ENCODE peak calls at places on chromosome 18, in four cellular contexts. I, P, E and K are unnamed samples.

GRCh38 chr18:56298935-56299334 is 339.5 kb downstream of the TXNL1 start:
- DNase-seq in I (no peak), P (no peak), E (no peak), K (no peak)

GRCh38 chr18:77167276-77167675 is 34.7 kb upstream of the MBP start:
- DNase-seq in I (no peak), P (no peak), E (no peak), K (no peak)

GRCh38 chr18:74459877-74460276 is 2.8 kb upstream of the DIPK1C start:
- DNase-seq in I (no peak), P (no peak), E (no peak), K (no peak)

GRCh38 chr18:7812431-7813063 is 245.4 kb downstream of the PTPRM start:
- DNase-seq in I (no peak), P (no peak), E (no peak), K (no peak)

GRCh38 chr18:12455511-12455910 is 47.8 kb downstream of the PRELID3A start:
- DNase-seq in I (no peak), P (no peak), E (no peak), K (no peak)

GRCh38 chr18:73840319-73841065 is 307.1 kb downstream of the FBXO15 start:
- DNase-seq in I (no peak), P (no peak), E (no peak), K (no peak)

GRCh38 chr18:64405161-64405560 is 256.3 kb upstream of the LINC00305 start:
- DNase-seq in I (no peak), P (no peak), E (no peak), K (no peak)

GRCh38 chr18:34947711-34948125 is 93.5 kb upstream of the MAPRE2 start:
- DNase-seq in I (no peak), P (no peak), E (no peak), K (no peak)

GRCh38 chr18:32095156-32095555 is 3.5 kb downstream of the RNF138 start:
- DNase-seq in I (no peak), P (no peak), E (no peak), K (no peak)

GRCh38 chr18:45026162-45026561 is 345.5 kb downstream of the SETBP1 start:
- DNase-seq in I (no peak), P (no peak), E (no peak), K (no peak)

GRCh38 chr18:3906072-3906471 is 456.1 kb downstream of the TGIF1 start:
- DNase-seq in I (no peak), P (no peak), E (no peak), K (no peak)

GRCh38 chr18:3966985-3967856 is 487.9 kb downstream of the DLGAP1 start:
- DNase-seq in I (no peak), P (no peak), E (no peak), K (no peak)

GRCh38 chr18:67733094-67733493 is 216.6 kb upstream of the DSEL start:
- DNase-seq in I (no peak), P (no peak), E (no peak), K (no peak)

GRCh38 chr18:32373995-32374394 is 96.7 kb downstream of the GAREM1 start:
- DNase-seq in I (no peak), P (no peak), E (no peak), K (peak; percentile 80)

GRCh38 chr18:69958422-69958821 is 10.7 kb upstream of the CD226 start:
- DNase-seq in I (no peak), P (no peak), E (no peak), K (no peak)

GRCh38 chr18:36181386-36181785 is 5.9 kb upstream of the MOCOS start:
- DNase-seq in I (no peak), P (no peak), E (no peak), K (no peak)

GRCh38 chr18:3791258-3791657 is 341.3 kb downstream of the TGIF1 start:
- DNase-seq in I (no peak), P (no peak), E (no peak), K (no peak)

GRCh38 chr18:75477913-75478312 is 50.4 kb upstream of the SMIM21 start:
- DNase-seq in I (no peak), P (no peak), E (no peak), K (no peak)

GRCh38 chr18:56252456-56252855 is 385.9 kb downstream of the TXNL1 start:
- DNase-seq in I (no peak), P (no peak), E (no peak), K (no peak)

GRCh38 chr18:53422896-53423295 is 801.6 kb downstream of the MBD2 start:
- DNase-seq in I (no peak), P (no peak), E (no peak), K (no peak)

GRCh38 chr18:9848170-9848854 is 37.5 kb upstream of the TXNDC2 start:
- DNase-seq in I (no peak), P (no peak), E (no peak), K (no peak)

GRCh38 chr18:78603584-78603983 is 376.0 kb upstream of the SALL3 start:
- DNase-seq in I (no peak), P (no peak), E (no peak), K (no peak)

GRCh38 chr18:61841709-61842108 is 51.1 kb downstream of the RNF152 start:
- DNase-seq in I (no peak), P (no peak), E (no peak), K (no peak)

GRCh38 chr18:9333441-9334350 is 877 bp upstream of the TWSG1 start:
- DNase-seq in I (peak; percentile 25), P (peak; percentile 17), E (peak; percentile 18), K (peak; percentile 40)

GRCh38 chr18:77138270-77138669 is 5.7 kb upstream of the MBP start:
- DNase-seq in I (no peak), P (peak; percentile 41), E (no peak), K (no peak)

GRCh38 chr18:12485479-12486105 is 77.9 kb downstream of the PRELID3A start:
- DNase-seq in I (no peak), P (no peak), E (no peak), K (no peak)

GRCh38 chr18:34461266-34461665 is 236.6 kb upstream of the NOL4 start:
- DNase-seq in I (no peak), P (no peak), E (no peak), K (no peak)

GRCh38 chr18:32380559-32380958 is 90.1 kb downstream of the GAREM1 start:
- DNase-seq in I (no peak), P (no peak), E (no peak), K (no peak)

GRCh38 chr18:23844991-23845680 is 155.9 kb downstream of the LAMA3 start:
- DNase-seq in I (no peak), P (no peak), E (no peak), K (no peak)

GRCh38 chr18:55301836-55302235 is 286.2 kb downstream of the TCF4 start:
- DNase-seq in I (no peak), P (no peak), E (no peak), K (no peak)

GRCh38 chr18:37441821-37442220 is 123.8 kb downstream of the CELF4 start:
- DNase-seq in I (no peak), P (no peak), E (no peak), K (no peak)

DNA sequence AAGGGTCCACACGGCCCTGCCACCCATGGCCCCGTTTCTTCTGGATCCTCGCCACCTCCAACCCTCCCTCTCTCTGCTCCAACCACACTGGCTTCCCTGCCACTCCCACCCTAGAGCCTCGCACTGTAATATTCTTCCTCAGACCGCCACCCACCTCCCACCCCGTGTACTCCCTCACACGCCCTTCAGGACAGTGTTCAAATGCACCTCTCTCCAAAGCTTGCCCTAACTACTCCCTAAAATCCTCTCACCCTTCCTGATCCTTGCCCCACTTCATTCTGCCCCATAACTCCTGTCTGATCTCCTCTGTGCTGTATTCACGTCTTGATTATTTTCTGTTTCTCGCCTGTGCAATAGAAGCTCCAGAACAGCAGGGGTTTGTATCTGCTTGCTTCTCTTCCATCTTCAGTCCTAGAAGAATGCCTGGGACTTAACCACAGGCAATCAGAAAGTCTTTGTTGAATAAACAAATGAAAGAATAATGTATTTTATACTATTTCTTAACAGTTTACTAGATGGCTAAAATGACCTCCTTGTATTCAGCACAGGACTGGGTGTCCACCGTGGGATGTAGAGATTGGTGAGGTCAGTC is 25.5 kb downstream of the EPB41L3 start:
- DNase-seq in I (no peak), P (no peak), E (no peak), K (no peak)
- H3K4me3 ChIP-seq in I (peak overlapping the region; percentile 13), P (no peak overlapping the region), E (no peak overlapping the region), K (no peak overlapping the region)

DNA sequence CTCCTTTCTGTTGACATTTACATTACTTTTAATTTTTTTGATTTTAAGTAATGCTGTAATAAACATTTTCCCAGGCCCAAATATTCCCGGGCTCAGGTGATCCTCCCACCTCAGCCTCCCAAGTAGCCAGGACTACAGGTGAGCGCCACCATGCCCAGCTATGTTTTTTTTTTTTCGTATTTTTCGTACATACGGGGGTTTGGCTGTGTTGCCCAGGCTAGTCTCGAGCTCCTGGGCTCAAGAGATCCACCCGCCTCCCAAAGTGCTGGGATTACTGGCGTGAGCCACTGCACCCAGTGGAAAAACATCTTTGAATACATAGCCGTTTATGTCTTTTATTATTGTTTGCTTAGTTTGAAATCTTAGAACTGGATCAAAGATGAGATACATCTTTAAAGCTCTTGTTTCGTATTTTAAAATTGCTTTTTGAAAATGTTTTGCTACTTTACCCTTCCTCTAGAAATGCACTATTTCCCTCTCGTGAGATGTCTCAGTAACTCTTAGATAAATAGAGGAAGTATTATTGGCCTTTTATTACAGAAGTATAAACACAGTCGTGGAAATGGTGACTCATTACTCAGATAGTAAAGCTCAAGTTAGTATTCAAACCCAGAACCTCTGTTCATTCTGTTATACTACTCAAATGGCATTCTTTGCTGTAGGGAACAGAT is 2.4 kb downstream of the SMCHD1 start:
- DNase-seq in I (no peak), P (peak; percentile 36), E (no peak), K (no peak)
- H3K4me3 ChIP-seq in I (peak overlapping the region; percentile 79), P (peak overlapping the region; percentile 87), E (no peak overlapping the region), K (no peak overlapping the region)

GRCh38 chr18:63315879-63316278 is 3.7 kb downstream of the BCL2 start:
- DNase-seq in I (no peak), P (no peak), E (no peak), K (no peak)

GRCh38 chr18:63318882-63319382 is 637 bp downstream of the BCL2 start:
- DNase-seq in I (no peak), P (no peak), E (no peak), K (no peak)

GRCh38 chr18:63317982-63318881 is 1.3 kb downstream of the BCL2 start:
- DNase-seq in I (peak; percentile 62), P (peak; percentile 51), E (peak; percentile 62), K (peak; percentile 81)

GRCh38 chr18:63316612-63317555 is 2.7 kb downstream of the BCL2 start:
- DNase-seq in I (no peak), P (no peak), E (no peak), K (no peak)

GRCh38 chr18:63317556-63317946 is 2.0 kb downstream of the BCL2 start:
- DNase-seq in I (no peak), P (no peak), E (no peak), K (no peak)
- H3K4me3 ChIP-seq in I (peak overlapping the region; percentile 73), P (peak overlapping the region; percentile 63), E (peak overlapping the region; percentile 61), K (peak overlapping the region; percentile 42)

GRCh38 chr18:31042391-31043181 is at the start of gene DSC3:
- DNase-seq in I (no peak), P (peak; percentile 76), E (peak; percentile 19), K (peak; percentile 20)
- H3K4me3 ChIP-seq in I (peak within 1 kb of the TSS; percentile 35), P (peak within 1 kb of the TSS; percentile 33), E (peak within 1 kb of the TSS; percentile 4), K (no peak within 1 kb of the TSS)

GRCh38 chr18:25164211-25164836 is 187.6 kb downstream of the ZNF521 start:
- DNase-seq in I (no peak), P (no peak), E (no peak), K (no peak)
- H3K4me3 ChIP-seq in I (peak overlapping the region; percentile 52), P (peak overlapping the region; percentile 11), E (no peak overlapping the region), K (no peak overlapping the region)